ENCODE peak calls at places on chromosomes 5 and 9, in five cellular contexts. E is mucosa of descending colon, J is choroid plexus epithelial cell, B is cardiac muscle cell, C is progenitor cell of endocrine pancreas. Y is an unnamed sample.

GRCh38 chr9:77731930-77732329 is 83.8 kb upstream of the GNA14 start:
- DNase-seq in C (no peak), E (no peak), J (no peak), B (no peak), Y (no peak)

GRCh38 chr9:34606908-34607307 is 5.0 kb downstream of the RPP25L start:
- DNase-seq in C (no peak), J (no peak), B (no peak), E (no peak), Y (no peak)

GRCh38 chr5:150401076-150401375 is 11.7 kb downstream of the CD74 start:
- DNase-seq in J (no peak), B (no peak), E (no peak), C (no peak), Y (no peak)

GRCh38 chr9:133619791-133620190 is 10.6 kb upstream of the FAM163B start:
- DNase-seq in E (no peak), B (no peak), C (no peak), J (peak), Y (no peak)

GRCh38 chr5:129241755-129242154 is 147.2 kb downstream of the ISOC1 start:
- DNase-seq in J (no peak), B (no peak), C (no peak), E (no peak), Y (no peak)

GRCh38 chr5:43034591-43034968 is 5.5 kb downstream of the ANXA2R start:
- DNase-seq in B (peak), J (peak), C (no peak), E (no peak), Y (no peak)

GRCh38 chr5:92548351-92548750 is 1032.7 kb downstream of the NR2F1-AS1 start:
- DNase-seq in J (peak), B (peak), C (no peak), E (no peak), Y (no peak)

GRCh38 chr9:137379761-137380161 is 43.2 kb downstream of the EXD3 start:
- DNase-seq in B (no peak), C (no peak), E (peak), J (no peak), Y (no peak)

GRCh38 chr5:157648275-157648990 is 3.8 kb downstream of the SOX30 start:
- DNase-seq in B (no peak), E (no peak), C (no peak), J (no peak), Y (no peak)

GRCh38 chr5:130652178-130652577 is 512.9 kb downstream of the HINT1 start:
- DNase-seq in J (peak), C (no peak), B (peak), E (no peak), Y (no peak)

GRCh38 chr5:156380846-156381245 is 53.9 kb downstream of the SGCD start:
- DNase-seq in C (no peak), B (peak), E (no peak), J (peak), Y (no peak)

GRCh38 chr9:89768650-89769071 is 163.8 kb downstream of the GADD45G start:
- DNase-seq in B (no peak), J (no peak), E (no peak), C (no peak), Y (no peak)

GRCh38 chr9:84785766-84786547 is 116.4 kb downstream of the NTRK2 start:
- DNase-seq in B (no peak), E (no peak), J (no peak), C (no peak), Y (no peak)

GRCh38 chr9:131276107-131276888 is at the start of gene FAM78A:
- DNase-seq in B (peak), C (no peak), J (peak), E (peak), Y (no peak)

GRCh38 chr5:107576736-107577440 is 93.8 kb downstream of the EFNA5 start:
- DNase-seq in B (peak), J (no peak), E (no peak), C (no peak), Y (no peak)

GRCh38 chr5:96963267-96963666 is 27.4 kb downstream of the LNPEP start:
- DNase-seq in C (no peak), J (peak), E (no peak), B (peak), Y (no peak)

GRCh38 chr5:10854526-10855277 is 93.7 kb upstream of the DAP start:
- DNase-seq in E (no peak), C (no peak), B (peak), J (peak), Y (peak)

GRCh38 chr9:7783635-7784063 is 15.9 kb downstream of the DMAC1 start:
- DNase-seq in C (no peak), J (no peak), B (no peak), E (no peak), Y (no peak)

GRCh38 chr5:16713386-16713928 is 96.7 kb upstream of the RETREG1 start:
- DNase-seq in C (peak), B (peak), J (peak), E (no peak), Y (no peak)

GRCh38 chr5:174601937-174602336 is 122.4 kb upstream of the MSX2 start:
- DNase-seq in B (no peak), J (no peak), E (no peak), C (no peak), Y (no peak)

GRCh38 chr9:137037035-137037434 is 5.1 kb upstream of the FUT7 start:
- DNase-seq in J (no peak), B (no peak), E (no peak), C (no peak), Y (no peak)

GRCh38 chr5:39040875-39041274 is 33.3 kb downstream of the RICTOR start:
- DNase-seq in C (no peak), J (no peak), E (no peak), B (no peak), Y (no peak)

GRCh38 chr9:89808076-89808701 is 203.4 kb downstream of the GADD45G start:
- DNase-seq in C (no peak), E (no peak), J (peak), B (peak), Y (no peak)

GRCh38 chr5:180670586-180671359 is 21.4 kb upstream of the FLT4 start:
- DNase-seq in E (no peak), C (no peak), B (peak), J (peak), Y (peak)

GRCh38 chr9:86020731-86021130 is 78.6 kb downstream of the GOLM1 start:
- DNase-seq in B (peak), E (no peak), C (no peak), J (peak), Y (no peak)

GRCh38 chr5:3352711-3353110 is 242.9 kb upstream of the IRX1 start:
- DNase-seq in B (no peak), C (no peak), J (no peak), E (no peak), Y (no peak)

GRCh38 chr5:167853421-167853820 is 438.0 kb upstream of the WWC1 start:
- DNase-seq in J (peak), B (peak), C (no peak), E (no peak), Y (no peak)

GRCh38 chr5:126403156-126403555 is 20.1 kb upstream of the GRAMD2B start:
- DNase-seq in J (no peak), E (no peak), B (peak), C (no peak), Y (no peak)

GRCh38 chr5:96031811-96032261 is 70.2 kb upstream of the ELL2 start:
- DNase-seq in C (no peak), E (no peak), B (peak), J (peak), Y (no peak)

GRCh38 chr9:86126998-86127972 is 27.9 kb upstream of the GOLM1 start:
- DNase-seq in C (peak), B (peak), J (peak), E (peak), Y (peak)

GRCh38 chr9:1708215-1708614 is 306.9 kb upstream of the SMARCA2 start:
- DNase-seq in C (no peak), B (no peak), E (no peak), J (no peak), Y (no peak)

GRCh38 chr5:156414381-156414780 is 87.4 kb downstream of the SGCD start:
- DNase-seq in B (peak), C (no peak), E (no peak), J (peak), Y (no peak)

GRCh38 chr9:81690251-81690851 is 1.0 kb upstream of the TLE1 start:
- DNase-seq in J (no peak), E (peak), B (no peak), C (peak), Y (peak)

GRCh38 chr5:95449460-95449859 is 58.3 kb downstream of the FAM81B start:
- DNase-seq in J (no peak), B (peak), C (no peak), E (no peak), Y (no peak)

GRCh38 chr9:90033030-90033650 is 428.3 kb downstream of the GADD45G start:
- DNase-seq in E (no peak), B (no peak), J (no peak), C (no peak), Y (no peak)

GRCh38 chr9:7211657-7212056 is 453.9 kb downstream of the KDM4C start:
- DNase-seq in B (no peak), J (no peak), C (no peak), E (no peak), Y (no peak)

GRCh38 chr5:50923768-50924113 is 257.3 kb downstream of the PARP8 start:
- DNase-seq in C (no peak), E (no peak), J (no peak), B (no peak), Y (no peak)

DNA sequence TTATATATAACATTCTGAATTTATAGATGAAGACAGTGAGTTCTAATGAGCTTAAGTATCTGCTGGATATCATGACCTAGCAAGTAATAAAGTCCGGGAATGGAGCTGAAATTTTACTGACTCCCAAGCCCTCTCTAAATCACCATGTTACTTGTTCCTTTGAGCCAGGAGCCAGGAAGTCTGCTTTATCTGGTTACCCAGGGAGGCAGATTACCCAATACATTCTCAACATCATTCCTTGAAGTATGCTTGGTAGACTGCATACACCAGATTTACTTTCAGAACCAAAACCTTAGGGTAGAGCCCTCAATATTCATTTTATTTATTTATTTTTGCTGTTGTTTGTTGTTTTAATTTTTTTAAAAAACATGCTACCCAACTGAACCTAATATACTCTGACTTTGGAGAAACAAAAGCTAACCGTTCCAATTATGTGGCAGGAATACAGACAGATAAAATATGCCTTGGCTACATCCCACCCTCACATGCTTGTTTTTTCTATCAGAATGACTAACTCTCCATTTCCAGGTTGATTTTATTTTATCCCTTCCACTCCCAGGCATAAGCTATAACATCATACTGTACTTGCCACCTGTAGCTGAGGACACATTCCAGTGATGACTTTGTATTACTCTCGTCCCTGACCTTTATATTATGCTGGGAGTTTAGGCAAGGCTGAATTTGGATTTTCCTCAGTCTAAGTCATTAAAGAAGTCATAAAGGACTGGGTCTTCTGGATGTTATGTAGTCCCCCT is 82.1 kb downstream of the YIPF5 start:
- DNase-seq in E (no peak), C (no peak), B (peak), J (peak), Y (no peak)
- TF ChIP-seq CTCF in E (no peak), C (no peak), B (no peak), J (no peak), Y (no peak)

DNA sequence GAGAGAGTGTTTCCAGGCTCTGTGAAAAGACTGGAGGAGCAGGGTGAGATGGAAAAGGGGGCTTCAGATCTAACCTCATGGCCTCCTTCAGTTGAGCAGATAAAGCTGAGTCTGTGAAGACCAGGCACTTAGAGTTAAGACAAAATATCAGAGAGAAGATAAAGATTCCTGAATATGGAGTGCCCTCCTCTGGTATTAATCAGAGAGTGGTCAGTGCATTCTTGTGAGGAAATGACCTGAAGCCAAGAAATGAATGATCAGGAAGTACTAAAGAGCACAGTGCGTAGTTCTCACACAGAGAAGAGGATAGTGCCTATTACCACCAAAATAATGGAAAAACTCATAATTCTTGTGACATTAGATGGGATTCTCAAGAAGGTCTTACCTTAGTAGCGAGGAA is 1417.0 kb upstream of the ACO1 start:
- DNase-seq in C (no peak), B (no peak), J (peak), E (no peak), Y (no peak)
- TF ChIP-seq CTCF in C (no peak), B (no peak), J (peak), E (no peak), Y (no peak)

DNA sequence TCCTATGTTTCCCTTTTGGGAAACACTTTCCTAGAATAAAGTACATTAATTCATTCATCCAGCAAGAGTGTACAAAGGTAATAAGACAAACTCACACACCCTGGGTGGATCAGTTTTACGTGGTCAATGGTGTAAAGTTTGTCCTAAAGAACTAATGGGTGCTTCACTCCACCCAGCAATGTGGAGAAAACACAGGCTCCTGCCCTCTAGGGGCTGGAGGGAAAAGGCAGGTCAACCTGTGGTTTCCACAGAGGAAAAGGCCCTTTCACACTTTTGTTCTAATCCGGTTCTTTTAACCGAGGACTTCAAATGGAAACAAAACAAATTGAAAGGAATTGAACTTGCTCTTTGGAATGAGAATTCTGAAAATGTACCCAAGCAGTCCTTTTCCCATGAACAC is 80.9 kb upstream of the SPOCK1 start:
- DNase-seq in B (no peak), C (no peak), E (no peak), J (no peak), Y (no peak)
- TF ChIP-seq CTCF in B (peak), C (peak), E (no peak), J (peak), Y (no peak)

GRCh38 chr5:172450861-172451695 is 3.2 kb downstream of the SH3PXD2B start:
- DNase-seq in C (no peak), E (no peak), B (peak), J (peak), Y (no peak)

GRCh38 chr5:172451771-172452197 is 2.5 kb downstream of the SH3PXD2B start:
- DNase-seq in C (no peak), B (peak), J (peak), E (no peak), Y (no peak)

GRCh38 chr5:172453986-172454354 is 355 bp downstream of the SH3PXD2B start:
- DNase-seq in C (peak), E (peak), B (peak), J (no peak), Y (no peak)

GRCh38 chr5:172453206-172453985 is 929 bp downstream of the SH3PXD2B start:
- DNase-seq in J (peak), C (peak), B (peak), E (peak), Y (no peak)

GRCh38 chr5:172452398-172453205 is 1.7 kb downstream of the SH3PXD2B start:
- DNase-seq in E (no peak), B (peak), C (no peak), J (peak), Y (no peak)
- TF ChIP-seq CTCF in E (no peak), B (no peak), C (no peak), J (peak), Y (no peak)

GRCh38 chr5:135039526-135040296 is 5.7 kb upstream of the PITX1 start:
- DNase-seq in E (no peak), J (no peak), B (no peak), C (no peak), Y (no peak)

GRCh38 chr5:135040331-135041144 is 6.5 kb upstream of the PITX1 start:
- DNase-seq in B (no peak), E (no peak), C (no peak), J (no peak), Y (no peak)

GRCh38 chr5:135041726-135042125 is 7.7 kb upstream of the PITX1 start:
- DNase-seq in B (no peak), C (no peak), E (no peak), J (no peak), Y (no peak)

GRCh38 chr5:135042595-135042994 is 8.6 kb upstream of the PITX1 start:
- DNase-seq in E (no peak), J (no peak), C (no peak), B (no peak), Y (no peak)

DNA sequence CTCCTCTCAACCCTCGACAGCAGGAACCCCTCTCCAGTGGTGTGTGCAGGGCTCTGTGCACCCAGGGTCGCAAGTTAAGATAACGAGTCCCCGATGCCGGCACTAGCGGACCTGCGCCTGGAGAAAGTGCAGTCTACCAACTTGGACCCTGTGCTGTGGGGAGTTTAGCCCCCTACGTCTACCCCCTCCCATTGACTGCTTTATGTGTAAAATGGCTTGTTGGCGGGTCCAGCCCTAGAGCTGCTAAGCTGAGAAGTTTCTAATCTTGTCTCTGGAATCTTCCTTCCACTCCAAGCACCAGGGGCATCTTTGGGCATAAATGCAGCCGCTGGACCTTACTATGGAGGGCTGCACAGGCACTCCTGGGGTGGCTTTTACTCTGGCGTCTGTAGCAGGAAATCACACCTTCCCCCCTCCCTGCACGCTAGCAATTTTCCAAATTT is 7.1 kb upstream of the PITX1 start:
- DNase-seq in B (no peak), E (no peak), J (no peak), C (no peak), Y (no peak)
- TF ChIP-seq CTCF in B (no peak), E (no peak), J (no peak), C (no peak), Y (no peak)

GRCh38 chr9:135802876-135803419 is 101.0 kb downstream of the KCNT1 start:
- DNase-seq in C (no peak), B (no peak), E (peak), J (no peak), Y (no peak)

GRCh38 chr9:135801070-135801469 is 99.1 kb downstream of the KCNT1 start:
- DNase-seq in E (no peak), B (no peak), J (no peak), C (no peak), Y (no peak)

GRCh38 chr9:135805422-135806022 is 101.8 kb downstream of the CAMSAP1 start:
- DNase-seq in E (no peak), C (no peak), B (no peak), J (no peak), Y (no peak)

GRCh38 chr9:135803441-135803840 is 101.5 kb downstream of the KCNT1 start:
- DNase-seq in J (no peak), C (no peak), B (no peak), E (no peak), Y (no peak)

DNA sequence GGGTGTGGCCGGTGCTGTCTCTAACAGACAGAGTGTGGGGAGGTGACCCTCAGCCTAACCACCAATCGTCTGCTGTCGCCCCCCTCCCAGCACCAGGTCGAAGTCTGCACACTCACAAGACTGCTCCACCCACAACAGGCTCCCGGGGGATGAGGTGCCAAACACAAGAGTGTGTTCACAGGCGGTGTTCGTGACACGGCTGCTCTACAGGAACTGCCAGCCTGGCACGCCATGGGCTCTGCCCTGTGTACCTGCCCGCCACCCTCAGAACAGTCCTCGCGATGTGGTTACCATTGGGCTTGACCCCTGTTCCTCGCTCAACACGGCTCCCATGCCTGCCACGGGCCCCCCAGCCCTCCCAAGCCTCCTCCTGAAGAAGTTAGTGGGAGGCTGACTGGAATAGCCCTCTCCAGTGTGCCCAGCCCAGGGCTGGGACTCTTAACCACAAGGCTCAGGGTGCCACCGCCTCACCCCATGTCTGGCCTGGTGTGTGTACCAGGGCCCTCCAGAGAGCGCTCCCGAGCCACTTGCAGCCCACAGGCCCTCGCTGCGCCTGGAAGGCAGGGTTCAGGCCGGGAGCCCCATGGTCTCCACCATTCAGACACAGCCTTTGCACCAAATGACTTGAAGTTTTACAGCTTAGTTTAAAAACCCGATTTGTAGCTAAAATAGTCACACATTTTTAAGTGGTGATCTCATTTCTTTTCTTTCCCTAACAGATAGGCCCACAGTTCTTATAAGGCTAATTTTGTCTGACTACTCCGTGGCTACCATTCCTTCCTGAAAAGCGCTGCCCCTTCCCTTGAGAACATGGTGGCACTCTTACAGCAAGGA is 102.5 kb downstream of the CAMSAP1 start:
- DNase-seq in J (peak), C (no peak), E (no peak), B (no peak), Y (no peak)
- TF ChIP-seq CTCF in J (peak), C (no peak), E (no peak), B (no peak), Y (no peak)

Y was measured in breast epithelium.